ENCODE peak calls at places on chromosomes 11 and 22, in five cellular contexts. P is left lung, C is IMR-90, Q is stomach, B is AG04449. L is an unnamed sample.

GRCh38 chr11:4994551-4994950 is at the start of gene OR51L1:
- DNase-seq in C (no peak), Q (no peak), P (no peak), B (no peak), L (no peak)

GRCh38 chr22:17846326-17846992 is 72.2 kb upstream of the BID start:
- DNase-seq in B (no peak), C (no peak), P (peak), Q (no peak), L (no peak)

GRCh38 chr22:35493074-35493473 is 47.6 kb upstream of the RASD2 start:
- DNase-seq in B (no peak), C (no peak), Q (no peak), P (no peak), L (no peak)

GRCh38 chr11:98734686-98735085 is 286.1 kb upstream of the CNTN5 start:
- DNase-seq in Q (no peak), C (no peak), B (no peak), P (no peak), L (no peak)

GRCh38 chr11:84663731-84664130 is 963.4 kb downstream of the DLG2 start:
- DNase-seq in P (no peak), C (no peak), Q (no peak), B (no peak), L (no peak)

GRCh38 chr11:128061321-128061871 is 526.0 kb downstream of the ETS1 start:
- DNase-seq in P (no peak), Q (no peak), C (peak), B (no peak), L (peak)

GRCh38 chr22:49193348-49193747 is 634.3 kb downstream of the BRD1 start:
- DNase-seq in C (no peak), B (no peak), Q (no peak), P (no peak), L (no peak)

GRCh38 chr11:6219359-6219758 is 14.0 kb downstream of the C11orf42 start:
- DNase-seq in P (no peak), B (peak), C (peak), Q (no peak), L (peak)

GRCh38 chr11:1138053-1138452 is 19.7 kb upstream of the MUC5AC start:
- DNase-seq in B (no peak), P (no peak), C (peak), Q (no peak), L (peak)

GRCh38 chr11:21771097-21771496 is 421.8 kb upstream of the ANO5 start:
- DNase-seq in C (no peak), Q (no peak), P (no peak), B (no peak), L (no peak)

GRCh38 chr11:34655335-34656008 is 34.6 kb downstream of the EHF start:
- DNase-seq in C (peak), B (peak), Q (no peak), P (no peak), L (peak)

GRCh38 chr22:22893077-22893805 is 5.6 kb downstream of the IGLL5 start:
- DNase-seq in B (no peak), Q (no peak), P (no peak), C (no peak), L (no peak)

GRCh38 chr11:35099278-35100018 is 39.5 kb upstream of the CD44 start:
- DNase-seq in C (peak), B (no peak), P (no peak), Q (no peak), L (peak)

GRCh38 chr22:37334461-37334858 is 52.2 kb downstream of the CYTH4 start:
- DNase-seq in P (peak), B (no peak), Q (no peak), C (no peak), L (no peak)

GRCh38 chr11:100297516-100297915 is 389.6 kb upstream of the ARHGAP42 start:
- DNase-seq in C (no peak), B (no peak), P (no peak), Q (no peak), L (no peak)

GRCh38 chr11:19703211-19703610 is 9.4 kb upstream of the NAV2 start:
- DNase-seq in Q (no peak), P (no peak), C (peak), B (no peak), L (peak)

GRCh38 chr22:28801845-28802594 is 1.7 kb upstream of the XBP1 start:
- DNase-seq in Q (peak), P (no peak), B (no peak), C (no peak), L (peak)

GRCh38 chr11:69442807-69443137 is 38.7 kb upstream of the LINC01488 start:
- DNase-seq in B (no peak), P (no peak), Q (no peak), C (peak), L (peak)

GRCh38 chr22:47696776-47697175 is 934.3 kb downstream of the TBC1D22A start:
- DNase-seq in B (no peak), Q (no peak), P (no peak), C (no peak), L (no peak)

GRCh38 chr11:113397821-113398220 is 10.2 kb downstream of the ANKK1 start:
- DNase-seq in P (no peak), C (no peak), B (no peak), Q (no peak), L (no peak)

GRCh38 chr11:123188508-123189165 is 6.4 kb downstream of the CLMP start:
- DNase-seq in B (no peak), P (no peak), Q (no peak), C (peak), L (peak)

GRCh38 chr11:64566915-64567882 is 23.8 kb upstream of the SLC22A12 start:
- DNase-seq in Q (no peak), B (no peak), P (peak), C (no peak), L (no peak)

GRCh38 chr11:114201219-114201618 is 95.0 kb upstream of the NNMT start:
- DNase-seq in Q (no peak), B (no peak), P (no peak), C (no peak), L (no peak)

GRCh38 chr11:132318421-132319157 is 948.2 kb downstream of the NTM start:
- DNase-seq in C (peak), P (no peak), Q (no peak), B (peak), L (peak)

GRCh38 chr22:49301398-49302149 is 526.1 kb downstream of the BRD1 start:
- DNase-seq in P (peak), B (no peak), C (no peak), Q (peak), L (no peak)

DNA sequence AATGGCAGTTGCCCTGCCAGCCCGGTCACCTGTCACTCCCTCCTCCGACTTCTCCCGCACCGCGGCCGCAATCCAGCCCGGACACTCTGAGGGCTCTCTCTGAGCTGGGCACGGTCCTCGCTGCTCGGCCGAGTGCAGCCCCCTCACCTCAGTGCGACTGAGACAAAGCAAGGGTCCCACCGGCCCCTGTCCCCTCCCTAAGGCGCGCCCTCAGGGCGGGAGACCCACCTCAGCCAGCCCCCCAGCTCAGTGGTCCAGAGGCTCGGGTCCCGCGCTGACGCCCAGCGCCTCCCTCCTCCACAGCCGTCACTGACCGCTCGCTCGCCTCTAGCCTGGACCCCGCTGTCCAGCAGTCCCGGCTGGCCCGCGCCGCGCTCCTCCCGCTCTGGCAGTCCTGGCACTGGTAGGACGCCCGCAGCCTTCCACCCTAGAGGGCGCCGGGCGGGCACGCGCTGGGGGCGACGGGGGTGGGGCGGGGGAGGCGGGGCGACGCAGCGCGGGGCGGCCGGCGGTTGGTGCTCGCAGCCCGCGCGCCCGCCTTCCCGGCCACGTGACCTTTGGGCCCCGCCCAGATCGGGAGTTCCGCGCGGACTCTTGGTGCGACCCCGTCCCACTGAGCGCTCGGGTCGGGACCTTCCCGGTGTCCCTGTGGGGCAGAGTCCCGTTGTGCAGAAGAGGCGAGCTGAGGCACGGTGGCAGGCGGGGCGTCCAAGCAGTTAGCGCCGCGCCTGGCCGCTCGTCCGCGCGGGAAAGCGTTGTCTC is 7.9 kb upstream of the L3MBTL2 start:
- DNase-seq in B (no peak), C (peak), P (peak), Q (peak), L (peak)
- TF ChIP-seq CTCF in B (peak), C (peak), P (no peak), Q (peak), L (no peak)

GRCh38 chr22:19576460-19577421 is 52.5 kb upstream of the CLDN5 start:
- DNase-seq in B (no peak), P (no peak), C (peak), Q (no peak), L (peak)
- H3K4me3 ChIP-seq in B (no peak), P (no peak), C (no peak), Q (no peak), L (no peak)

GRCh38 chr11:77778549-77778948 is 42.0 kb downstream of the RSF1 start:
- DNase-seq in Q (no peak), P (no peak), C (no peak), B (no peak), L (no peak)

GRCh38 chr11:77778118-77778517 is 42.4 kb downstream of the RSF1 start:
- DNase-seq in B (no peak), P (no peak), Q (no peak), C (no peak), L (no peak)

GRCh38 chr11:77775941-77776340 is 44.6 kb downstream of the RSF1 start:
- DNase-seq in Q (no peak), P (no peak), C (no peak), B (no peak), L (no peak)

GRCh38 chr11:77779935-77780334 is 40.6 kb downstream of the RSF1 start:
- DNase-seq in Q (no peak), P (no peak), B (no peak), C (peak), L (peak)

DNA sequence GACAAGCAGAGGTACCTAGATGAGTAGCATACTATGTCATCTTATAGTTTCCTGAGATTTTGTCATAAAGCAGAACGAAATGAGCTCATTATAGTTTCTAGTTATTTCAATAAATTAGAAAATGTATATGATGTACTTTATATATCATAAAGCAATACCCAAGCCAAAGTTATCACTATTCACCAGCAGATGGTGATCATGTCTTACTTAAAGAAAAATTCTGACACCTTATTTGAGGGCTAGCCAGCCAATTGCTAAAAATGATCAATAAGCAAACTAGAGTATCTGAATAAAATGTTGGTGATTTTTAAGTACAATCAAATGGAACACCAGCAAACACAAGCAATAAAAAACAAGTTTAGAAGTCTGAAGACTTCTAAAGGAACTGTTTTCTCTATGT is 44.1 kb downstream of the RSF1 start:
- DNase-seq in Q (no peak), C (peak), B (no peak), P (no peak), L (peak)
- TF ChIP-seq CTCF in Q (peak), C (peak), B (no peak), P (peak), L (no peak)

DNA sequence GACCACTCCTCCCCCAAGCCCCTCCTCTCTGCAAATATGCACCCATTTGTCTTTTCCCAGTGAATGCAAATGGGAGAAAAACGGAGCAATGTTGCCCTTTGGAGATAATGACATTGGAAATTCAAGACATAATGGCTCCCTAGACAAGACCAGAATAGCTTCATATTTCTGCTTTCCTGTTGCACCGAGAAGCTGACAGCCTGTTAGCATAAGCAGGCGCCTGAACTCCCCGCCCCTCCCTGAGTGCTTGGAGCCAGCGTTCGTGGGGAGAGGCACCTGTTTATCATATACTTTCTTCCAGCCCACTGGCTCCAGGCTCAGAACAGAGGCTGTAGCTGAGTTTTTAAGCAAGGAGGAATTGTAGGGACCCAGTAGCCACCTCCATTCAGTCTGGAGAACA is 6.1 kb upstream of the FXYD6 start:
- DNase-seq in Q (no peak), P (no peak), B (no peak), C (no peak), L (no peak)
- H3K4me3 ChIP-seq in Q (no peak), P (no peak), B (no peak), C (no peak), L (no peak)

GRCh38 chr11:67310246-67311050 is 7.1 kb downstream of the SSH3 start:
- DNase-seq in Q (peak), B (no peak), C (no peak), P (peak), L (no peak)
- TF ChIP-seq CTCF in Q (no peak), B (no peak), C (no peak), P (no peak), L (no peak)

DNA sequence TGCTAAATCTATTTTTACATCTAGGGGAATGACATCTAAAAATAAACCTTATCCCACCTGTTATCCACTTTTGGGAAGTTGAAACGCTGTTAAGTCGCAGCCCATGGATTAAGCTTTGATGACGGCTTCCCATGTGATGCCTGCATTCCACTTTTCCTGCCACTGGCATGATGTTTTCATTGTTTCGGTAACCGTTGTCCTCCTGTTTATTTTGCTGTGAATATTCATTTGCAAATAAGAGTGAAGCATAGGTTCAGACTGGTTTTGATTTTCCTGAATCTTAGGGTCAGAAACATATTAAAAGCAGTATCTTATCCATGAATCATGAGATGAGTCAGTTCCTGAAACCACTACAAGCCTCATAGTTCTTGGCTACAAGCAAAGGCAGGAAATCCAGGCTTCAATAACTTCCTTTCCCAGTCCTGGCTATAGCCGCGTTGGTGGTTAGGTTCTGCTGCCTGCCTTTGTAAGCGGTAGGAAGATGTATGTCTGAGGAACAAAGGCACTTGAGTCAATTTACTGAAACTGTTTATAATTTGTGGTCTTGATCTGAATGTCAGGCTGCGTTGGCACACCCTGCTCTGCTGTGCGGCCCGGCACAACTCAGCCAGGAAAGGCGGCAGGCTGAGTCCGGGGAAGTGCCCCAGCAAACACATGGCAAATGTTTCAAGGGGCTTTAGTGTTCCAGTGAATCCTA is 19.4 kb downstream of the TEAD1 start:
- DNase-seq in C (peak), Q (peak), B (peak), P (peak), L (peak)
- H3K4me3 ChIP-seq in C (peak), Q (no peak), B (peak), P (no peak), L (peak)

GRCh38 chr11:124195419-124195734 is 12.2 kb downstream of the OR10D3 start:
- DNase-seq in P (no peak), C (no peak), Q (no peak), B (no peak), L (no peak)
- TF ChIP-seq CTCF in P (no peak), C (no peak), Q (peak), B (no peak), L (no peak)

GRCh38 chr11:14317659-14318325 is 41.2 kb downstream of the RRAS2 start:
- DNase-seq in B (no peak), Q (no peak), C (no peak), P (no peak), L (no peak)
- H3K4me3 ChIP-seq in B (no peak), Q (no peak), C (no peak), P (no peak), L (no peak)

L was measured in foreskin fibroblast.